ENCODE peak calls at places on chromosomes 16 and 17, in five cellular contexts. T, Z, C, G and R are unnamed samples.

GRCh38 chr16:57736419-57737281 is 1.1 kb downstream of the KATNB1 start:
- DNase-seq in T (peak), Z (peak), C (peak), G (peak), R (peak)

GRCh38 chr16:84677017-84677803 is 22.6 kb upstream of the USP10 start:
- DNase-seq in T (no peak), Z (no peak), C (no peak), G (no peak), R (no peak)

GRCh38 chr17:11823862-11824261 is 173.4 kb downstream of the ZNF18 start:
- DNase-seq in T (no peak), Z (no peak), C (no peak), G (no peak), R (no peak)

GRCh38 chr16:5450435-5451104 is 353.0 kb upstream of the EEF2KMT start:
- DNase-seq in T (no peak), Z (no peak), C (no peak), G (no peak), R (peak)

GRCh38 chr16:23072769-23073549 is 76.3 kb downstream of the USP31 start:
- DNase-seq in T (no peak), Z (peak), C (no peak), G (no peak), R (no peak)

GRCh38 chr16:3029499-3030127 is 5.8 kb downstream of the THOC6 start:
- DNase-seq in T (no peak), Z (no peak), C (no peak), G (no peak), R (peak)

GRCh38 chr16:85229869-85230416 is 117.7 kb upstream of the CIBAR2 start:
- DNase-seq in T (no peak), Z (no peak), C (no peak), G (no peak), R (no peak)

GRCh38 chr17:68903294-68903693 is 51.9 kb downstream of the ABCA8 start:
- DNase-seq in T (no peak), Z (no peak), C (no peak), G (no peak), R (no peak)

GRCh38 chr17:45431531-45432404 is 902 bp downstream of the ARHGAP27 start:
- DNase-seq in T (peak), Z (peak), C (no peak), G (peak), R (peak)

GRCh38 chr16:24580665-24581064 is 41.3 kb downstream of the RBBP6 start:
- DNase-seq in T (peak), Z (peak), C (no peak), G (no peak), R (peak)

GRCh38 chr17:29546834-29547233 is 20.0 kb downstream of the ABHD15 start:
- DNase-seq in T (no peak), Z (no peak), C (no peak), G (no peak), R (no peak)

GRCh38 chr17:58344047-58344790 is 7.8 kb downstream of the SUPT4H1 start:
- DNase-seq in T (peak), Z (no peak), C (peak), G (no peak), R (no peak)

GRCh38 chr17:57048096-57048495 is 37.0 kb upstream of the AKAP1 start:
- DNase-seq in T (no peak), Z (peak), C (no peak), G (no peak), R (no peak)

GRCh38 chr17:5825717-5826330 is 241.5 kb upstream of the NLRP1 start:
- DNase-seq in T (peak), Z (no peak), C (no peak), G (no peak), R (no peak)

GRCh38 chr16:85621698-85622433 is 8.7 kb downstream of the GSE1 start:
- DNase-seq in T (no peak), Z (no peak), C (no peak), G (peak), R (no peak)

GRCh38 chr16:88381820-88382451 is 823 bp upstream of the ZNF469 start:
- DNase-seq in T (no peak), Z (no peak), C (no peak), G (peak), R (no peak)

GRCh38 chr17:29048440-29049360 is 5.8 kb downstream of the PIPOX start:
- DNase-seq in T (no peak), Z (no peak), C (peak), G (no peak), R (no peak)

GRCh38 chr17:56144205-56144604 is 9.1 kb upstream of the ANKFN1 start:
- DNase-seq in T (no peak), Z (no peak), C (no peak), G (no peak), R (no peak)

GRCh38 chr17:6110592-6110991 is 40.4 kb downstream of the WSCD1 start:
- DNase-seq in T (peak), Z (peak), C (no peak), G (no peak), R (no peak)

GRCh38 chr16:88705746-88706287 is 391 bp downstream of the RNF166 start:
- DNase-seq in T (peak), Z (no peak), C (no peak), G (no peak), R (no peak)

GRCh38 chr16:13959626-13960025 is 39.7 kb downstream of the ERCC4 start:
- DNase-seq in T (no peak), Z (no peak), C (no peak), G (no peak), R (no peak)

GRCh38 chr17:74280093-74280513 is 6.1 kb downstream of the DNAI2 start:
- DNase-seq in T (no peak), Z (no peak), C (no peak), G (no peak), R (no peak)

GRCh38 chr17:48748728-48749566 is 20.4 kb upstream of the HOXB13 start:
- DNase-seq in T (no peak), Z (no peak), C (no peak), G (no peak), R (no peak)

GRCh38 chr17:48749621-48750553 is 21.3 kb upstream of the HOXB13 start:
- DNase-seq in T (no peak), Z (no peak), C (no peak), G (no peak), R (no peak)

GRCh38 chr17:48746916-48747444 is 18.4 kb upstream of the HOXB13 start:
- DNase-seq in T (no peak), Z (no peak), C (no peak), G (no peak), R (no peak)

GRCh38 chr17:48745381-48746275 is 17.1 kb upstream of the HOXB13 start:
- DNase-seq in T (no peak), Z (no peak), C (no peak), G (no peak), R (no peak)

DNA sequence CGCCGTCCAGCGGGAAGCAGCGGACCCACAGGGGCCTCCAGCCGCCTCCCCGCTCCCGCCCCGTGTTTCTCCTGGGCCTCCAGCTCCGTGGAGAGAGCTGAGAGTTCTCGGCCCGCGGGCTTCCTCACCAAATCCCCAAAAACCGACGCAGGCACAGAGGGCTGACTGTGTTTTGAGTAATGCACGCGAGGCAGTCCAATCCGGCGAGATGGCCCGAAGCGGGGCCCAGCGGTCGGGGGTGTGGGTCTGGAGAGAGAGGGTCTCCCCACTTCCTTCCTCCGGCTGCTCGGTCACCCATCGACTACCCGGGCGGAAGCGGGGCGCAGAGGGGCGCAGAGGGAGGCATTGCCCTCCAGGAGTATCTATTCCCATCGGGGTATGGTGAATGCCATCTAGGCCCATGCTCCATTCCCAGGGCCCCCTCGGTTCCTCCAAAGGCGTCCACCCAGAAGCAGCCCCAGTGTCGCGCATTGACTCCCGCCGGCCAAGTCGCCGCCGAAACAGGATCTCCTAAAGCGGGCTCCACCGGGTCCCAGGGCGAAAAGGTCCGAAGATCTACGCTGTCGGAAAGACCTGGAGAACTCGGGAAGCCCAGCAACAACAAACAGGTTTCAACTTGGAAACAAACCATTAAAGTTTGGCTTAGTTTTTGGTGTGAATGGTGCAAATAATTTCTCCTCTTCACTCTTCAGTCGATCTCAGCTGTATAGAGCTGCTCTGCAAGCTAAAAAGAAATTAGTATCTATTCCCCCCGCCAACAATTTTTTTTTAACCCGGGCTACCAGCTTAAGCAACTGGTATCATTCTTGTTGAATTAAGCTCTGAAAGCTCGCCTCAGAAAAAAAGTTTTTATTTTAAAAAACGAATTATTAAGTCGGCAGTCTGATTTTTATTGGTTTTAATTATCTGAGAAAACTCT is 19.2 kb upstream of the HOXB13 start:
- DNase-seq in T (no peak), Z (no peak), C (no peak), G (no peak), R (no peak)
- TF ChIP-seq EZH2 in T (peak), Z (peak), C (no peak), G (no peak), R (no peak)

DNA sequence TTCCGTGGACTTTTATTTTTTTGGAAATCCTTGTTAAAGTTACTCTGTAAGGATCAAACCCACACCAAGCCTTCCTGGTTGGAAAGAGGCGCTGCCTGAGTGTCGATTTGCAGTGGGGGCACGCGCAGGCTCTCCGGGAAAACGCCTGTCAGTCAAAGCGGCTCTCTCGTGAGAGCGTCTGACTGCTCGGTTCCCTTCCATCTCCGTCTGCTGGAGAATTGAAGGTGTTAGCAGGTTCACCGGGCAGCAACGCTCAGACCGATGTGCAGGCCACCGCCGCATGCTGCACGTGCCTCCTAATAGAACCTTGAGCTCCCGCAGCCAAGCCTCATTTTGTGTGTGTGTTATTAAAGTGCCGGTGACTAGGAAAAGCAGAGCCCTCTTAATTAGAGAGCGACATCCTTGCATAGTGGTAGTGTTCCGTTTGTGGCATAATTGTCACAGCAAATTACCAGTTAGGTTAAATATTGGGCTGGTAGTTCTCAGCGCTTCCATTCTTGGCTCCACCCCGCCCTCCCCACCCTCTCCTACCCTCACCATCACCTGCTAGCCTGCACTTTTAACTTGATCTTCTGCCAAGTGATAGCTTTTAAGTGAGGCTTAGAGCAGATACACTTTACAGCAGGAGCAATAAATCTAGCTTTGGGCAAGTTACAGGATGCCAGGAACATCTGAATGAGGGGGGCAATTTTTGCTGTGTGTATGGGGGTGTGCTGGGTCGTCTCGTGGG is 75.5 kb downstream of the RPA1 start:
- DNase-seq in T (no peak), Z (no peak), C (no peak), G (no peak), R (no peak)
- TF ChIP-seq EZH2 in T (no peak), Z (no peak), C (no peak), G (no peak), R (no peak)

GRCh38 chr17:4499431-4500187 is 928 bp downstream of the SPNS2 start:
- DNase-seq in T (peak), Z (no peak), C (peak), G (peak), R (peak)
- TF ChIP-seq EZH2 in T (no peak), Z (peak), C (peak), G (no peak), R (no peak)

DNA sequence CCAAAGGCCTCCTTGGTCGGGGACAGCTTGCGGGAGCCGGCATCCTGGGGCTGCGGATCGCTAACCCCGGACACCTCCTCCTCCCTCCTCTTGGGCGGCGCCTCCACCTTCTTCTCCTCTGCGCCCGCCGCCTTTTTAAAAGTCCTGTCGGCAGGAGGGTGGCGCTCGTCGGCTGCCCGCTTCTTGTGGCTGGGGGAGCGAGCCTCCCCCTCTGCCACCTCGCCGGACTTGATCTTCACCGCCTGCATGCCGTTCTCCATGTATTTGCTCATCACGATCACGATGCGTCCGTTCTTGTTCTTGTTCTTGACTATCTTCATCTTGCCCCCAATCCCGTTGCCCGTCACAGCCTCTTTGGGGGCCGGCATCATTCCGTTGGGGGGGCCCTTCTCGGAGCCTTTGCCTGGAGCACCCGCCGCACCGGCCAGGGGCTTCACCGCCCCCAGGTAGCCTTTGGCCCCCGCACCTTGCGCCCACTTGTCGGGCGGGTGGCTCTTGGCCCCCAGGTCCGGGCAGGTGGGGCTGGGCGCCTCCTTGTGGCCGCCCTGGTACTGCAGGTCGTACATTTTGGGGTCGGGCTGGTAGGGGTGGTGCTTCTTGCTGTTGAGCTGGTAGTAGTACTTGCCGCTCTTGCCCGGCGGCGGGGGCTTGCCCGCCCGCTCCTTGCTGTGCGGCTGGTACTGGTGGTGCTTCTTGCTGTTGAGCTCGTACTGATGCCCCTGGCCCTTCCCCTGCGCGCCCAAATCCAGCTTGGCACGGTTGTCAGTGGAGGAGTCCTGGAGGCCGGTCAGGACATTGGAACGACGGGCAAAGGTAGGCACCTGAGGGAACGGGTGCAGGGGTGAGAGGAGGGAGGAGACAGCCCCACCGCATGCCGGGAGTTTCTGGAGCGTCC is 4.4 kb downstream of the CBX4 start:
- DNase-seq in T (no peak), Z (no peak), C (peak), G (no peak), R (peak)
- TF ChIP-seq EZH2 in T (no peak), Z (no peak), C (no peak), G (no peak), R (no peak)

DNA sequence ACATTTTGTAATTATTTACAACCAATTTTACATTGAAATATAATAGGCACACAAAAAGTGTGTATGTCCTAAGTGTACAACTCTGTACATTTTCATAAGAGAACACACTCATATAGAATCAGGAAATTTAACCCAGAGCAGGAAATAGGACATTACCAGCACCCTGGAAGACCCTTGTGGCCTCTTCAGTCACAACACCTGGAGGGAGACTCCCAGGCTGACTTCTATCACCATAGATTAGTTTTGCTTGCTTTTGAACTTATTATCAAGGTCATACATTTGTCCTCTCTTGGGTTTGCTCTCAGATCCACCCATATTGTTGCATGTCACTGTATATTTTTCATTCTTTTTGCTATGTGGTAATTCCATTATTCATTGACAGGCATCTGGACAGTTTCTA is 5.8 kb downstream of the RIPOR1 start:
- DNase-seq in T (no peak), Z (no peak), C (no peak), G (no peak), R (no peak)
- TF ChIP-seq EZH2 in T (no peak), Z (no peak), C (no peak), G (no peak), R (no peak)

GRCh38 chr17:39738568-39738901 is 797 bp downstream of the GRB7 start:
- DNase-seq in T (no peak), Z (peak), C (no peak), G (peak), R (no peak)
- TF ChIP-seq EZH2 in T (peak), Z (no peak), C (no peak), G (no peak), R (no peak)

GRCh38 chr17:67377727-67378443 is 804 bp downstream of the PITPNC1 start:
- DNase-seq in T (no peak), Z (peak), C (peak), G (peak), R (peak)
- TF ChIP-seq EZH2 in T (no peak), Z (no peak), C (no peak), G (no peak), R (no peak)

GRCh38 chr16:71276589-71277334 is 12.4 kb downstream of the CMTR2 start:
- DNase-seq in T (no peak), Z (no peak), C (no peak), G (no peak), R (no peak)

DNA sequence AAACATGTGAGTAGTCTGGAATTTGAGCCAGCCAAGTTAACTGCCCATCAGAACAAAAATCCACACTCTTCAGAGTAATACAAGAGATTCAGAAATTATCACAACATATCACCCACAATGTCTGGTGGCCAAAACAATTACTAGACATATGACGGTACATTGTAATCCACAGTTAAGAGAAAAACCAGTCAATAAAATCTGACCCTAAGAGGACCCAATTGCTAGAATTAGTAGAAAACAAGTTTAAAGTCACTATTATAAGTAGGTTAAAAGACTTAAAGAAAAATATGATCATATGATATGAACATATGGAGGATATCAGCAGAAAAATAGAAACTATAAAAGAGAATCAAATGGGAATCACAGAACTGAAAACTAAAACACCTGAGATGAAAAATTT is 15.8 kb downstream of the CMTR2 start:
- DNase-seq in T (no peak), Z (no peak), C (no peak), G (no peak), R (no peak)
- TF ChIP-seq EZH2 in T (no peak), Z (no peak), C (no peak), G (no peak), R (no peak)

GRCh38 chr17:65799869-65800268 is 238.4 kb upstream of the AXIN2 start:
- DNase-seq in T (no peak), Z (no peak), C (no peak), G (no peak), R (no peak)

GRCh38 chr17:65797809-65798208 is 236.4 kb upstream of the AXIN2 start:
- DNase-seq in T (peak), Z (no peak), C (no peak), G (no peak), R (peak)

GRCh38 chr17:65800655-65801054 is 239.2 kb upstream of the AXIN2 start:
- DNase-seq in T (no peak), Z (no peak), C (no peak), G (no peak), R (no peak)

GRCh38 chr17:65799454-65799853 is 238.0 kb upstream of the AXIN2 start:
- DNase-seq in T (no peak), Z (no peak), C (no peak), G (no peak), R (no peak)

GRCh38 chr17:65801513-65801912 is 240.1 kb upstream of the AXIN2 start:
- DNase-seq in T (no peak), Z (no peak), C (no peak), G (no peak), R (no peak)
- TF ChIP-seq EZH2 in T (no peak), Z (no peak), C (no peak), G (no peak), R (no peak)